ENCODE peak calls at places on chromosomes 13 and 19, in seven cellular contexts. One of them, this sample, is unnamed. For H3K27me3, the result is how much of the 10 kb centered on the place peaks cover.

GRCh38 chr19:35882074-35882832 is 13.9 kb downstream of the APLP1 start:
- DNase-seq in IMR-90: peak
- DNase-seq in adrenal gland: peak
- DNase-seq in left ventricle myocardium inferior: no peak
- DNase-seq in cardiac muscle cell: peak
- DNase-seq in lower lobe of right lung: no peak
- DNase-seq in BE2C: peak
- DNase-seq in this sample: no peak

GRCh38 chr19:42794751-42795150 is 29.3 kb upstream of the PSG8 start:
- DNase-seq in left ventricle myocardium inferior: no peak
- DNase-seq in BE2C: no peak
- DNase-seq in lower lobe of right lung: no peak
- DNase-seq in IMR-90: peak
- DNase-seq in adrenal gland: no peak
- DNase-seq in cardiac muscle cell: no peak
- DNase-seq in this sample: no peak

GRCh38 chr13:44078806-44079378 is 199.2 kb downstream of the LACC1 start:
- DNase-seq in adrenal gland: no peak
- DNase-seq in left ventricle myocardium inferior: no peak
- DNase-seq in IMR-90: no peak
- DNase-seq in BE2C: no peak
- DNase-seq in lower lobe of right lung: no peak
- DNase-seq in cardiac muscle cell: no peak
- DNase-seq in this sample: no peak

GRCh38 chr13:34254366-34254765 is 436.4 kb downstream of the RFC3 start:
- DNase-seq in lower lobe of right lung: no peak
- DNase-seq in BE2C: no peak
- DNase-seq in left ventricle myocardium inferior: no peak
- DNase-seq in adrenal gland: no peak
- DNase-seq in IMR-90: no peak
- DNase-seq in cardiac muscle cell: no peak
- DNase-seq in this sample: no peak

GRCh38 chr13:25292301-25292700 is 5.0 kb upstream of the MTMR6 start:
- DNase-seq in adrenal gland: no peak
- DNase-seq in IMR-90: peak
- DNase-seq in BE2C: no peak
- DNase-seq in left ventricle myocardium inferior: no peak
- DNase-seq in lower lobe of right lung: no peak
- DNase-seq in cardiac muscle cell: peak
- DNase-seq in this sample: no peak

GRCh38 chr19:47228168-47228936 is 2.6 kb downstream of the BBC3 start:
- DNase-seq in IMR-90: peak
- DNase-seq in left ventricle myocardium inferior: peak
- DNase-seq in lower lobe of right lung: peak
- DNase-seq in adrenal gland: peak
- DNase-seq in BE2C: peak
- DNase-seq in cardiac muscle cell: no peak
- DNase-seq in this sample: peak

GRCh38 chr13:29844441-29844840 is 6.0 kb downstream of the UBL3 start:
- DNase-seq in adrenal gland: no peak
- DNase-seq in BE2C: no peak
- DNase-seq in cardiac muscle cell: no peak
- DNase-seq in lower lobe of right lung: no peak
- DNase-seq in IMR-90: peak
- DNase-seq in left ventricle myocardium inferior: no peak
- DNase-seq in this sample: no peak

GRCh38 chr13:26561636-26562537 is 4.4 kb downstream of the WASF3 start:
- DNase-seq in adrenal gland: no peak
- DNase-seq in left ventricle myocardium inferior: no peak
- DNase-seq in cardiac muscle cell: peak
- DNase-seq in IMR-90: peak
- DNase-seq in BE2C: no peak
- DNase-seq in lower lobe of right lung: no peak
- DNase-seq in this sample: no peak

GRCh38 chr19:55516878-55517620 is 19.9 kb downstream of the SBK2 start:
- DNase-seq in IMR-90: peak
- DNase-seq in cardiac muscle cell: peak
- DNase-seq in adrenal gland: peak
- DNase-seq in left ventricle myocardium inferior: peak
- DNase-seq in lower lobe of right lung: peak
- DNase-seq in BE2C: peak
- DNase-seq in this sample: peak

GRCh38 chr19:16405797-16406196 is 66.0 kb downstream of the EPS15L1 start:
- DNase-seq in cardiac muscle cell: no peak
- DNase-seq in left ventricle myocardium inferior: no peak
- DNase-seq in lower lobe of right lung: no peak
- DNase-seq in IMR-90: no peak
- DNase-seq in BE2C: no peak
- DNase-seq in adrenal gland: no peak
- DNase-seq in this sample: no peak

GRCh38 chr19:48218964-48219363 is 36.7 kb downstream of the CARD8 start:
- DNase-seq in lower lobe of right lung: no peak
- DNase-seq in BE2C: no peak
- DNase-seq in adrenal gland: no peak
- DNase-seq in left ventricle myocardium inferior: no peak
- DNase-seq in IMR-90: peak
- DNase-seq in cardiac muscle cell: peak
- DNase-seq in this sample: no peak

GRCh38 chr19:6048348-6048747 is 62.0 kb downstream of the RFX2 start:
- DNase-seq in BE2C: no peak
- DNase-seq in adrenal gland: no peak
- DNase-seq in lower lobe of right lung: no peak
- DNase-seq in cardiac muscle cell: no peak
- DNase-seq in IMR-90: no peak
- DNase-seq in left ventricle myocardium inferior: no peak
- DNase-seq in this sample: no peak

GRCh38 chr19:49655570-49656455 is 9.8 kb downstream of the IRF3 start:
- DNase-seq in BE2C: no peak
- DNase-seq in adrenal gland: no peak
- DNase-seq in cardiac muscle cell: no peak
- DNase-seq in lower lobe of right lung: no peak
- DNase-seq in IMR-90: no peak
- DNase-seq in left ventricle myocardium inferior: no peak
- DNase-seq in this sample: no peak

GRCh38 chr19:12314553-12314952 is 18.9 kb downstream of the ZNF563 start:
- DNase-seq in IMR-90: no peak
- DNase-seq in adrenal gland: no peak
- DNase-seq in lower lobe of right lung: no peak
- DNase-seq in cardiac muscle cell: no peak
- DNase-seq in BE2C: no peak
- DNase-seq in left ventricle myocardium inferior: no peak
- DNase-seq in this sample: no peak

GRCh38 chr19:16419671-16420394 is 51.9 kb downstream of the EPS15L1 start:
- DNase-seq in cardiac muscle cell: no peak
- DNase-seq in lower lobe of right lung: no peak
- DNase-seq in IMR-90: no peak
- DNase-seq in adrenal gland: no peak
- DNase-seq in BE2C: no peak
- DNase-seq in left ventricle myocardium inferior: no peak
- DNase-seq in this sample: no peak

GRCh38 chr19:10295305-10295846 is 5.6 kb downstream of the ICAM5 start:
- DNase-seq in lower lobe of right lung: peak
- DNase-seq in adrenal gland: no peak
- DNase-seq in IMR-90: no peak
- DNase-seq in cardiac muscle cell: peak
- DNase-seq in left ventricle myocardium inferior: no peak
- DNase-seq in BE2C: no peak
- DNase-seq in this sample: peak

GRCh38 chr13:39767791-39768564 is 112.5 kb downstream of the COG6 start:
- DNase-seq in adrenal gland: no peak
- DNase-seq in IMR-90: no peak
- DNase-seq in lower lobe of right lung: no peak
- DNase-seq in cardiac muscle cell: no peak
- DNase-seq in left ventricle myocardium inferior: no peak
- DNase-seq in BE2C: no peak
- DNase-seq in this sample: no peak

GRCh38 chr19:15210323-15210774 is 9.6 kb upstream of the NOTCH3 start:
- DNase-seq in BE2C: no peak
- DNase-seq in adrenal gland: peak
- DNase-seq in cardiac muscle cell: peak
- DNase-seq in left ventricle myocardium inferior: peak
- DNase-seq in lower lobe of right lung: peak
- DNase-seq in IMR-90: peak
- DNase-seq in this sample: no peak

DNA sequence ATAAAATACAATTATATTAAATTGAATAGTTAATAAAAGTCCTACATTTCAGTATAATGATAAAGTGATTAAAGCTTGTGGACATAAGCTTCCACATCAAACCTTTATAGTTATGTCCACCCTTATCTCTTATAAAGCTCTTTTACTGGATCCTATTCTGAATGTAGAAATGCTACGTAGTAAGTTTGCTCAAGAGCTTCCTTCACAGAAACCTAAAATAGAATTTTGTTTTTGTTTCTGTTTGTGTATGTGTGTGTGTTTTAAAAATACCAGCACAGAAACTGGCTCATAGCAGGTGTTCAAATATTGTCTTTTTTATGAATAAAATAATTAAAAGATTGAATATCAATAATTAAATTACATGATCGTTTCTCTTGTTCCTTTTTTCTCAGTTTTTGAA is 21.0 kb upstream of the UFM1 start:
- DNase-seq in BE2C: no peak
- DNase-seq in IMR-90: no peak
- DNase-seq in lower lobe of right lung: no peak
- DNase-seq in left ventricle myocardium inferior: no peak
- DNase-seq in adrenal gland: no peak
- DNase-seq in cardiac muscle cell: no peak
- DNase-seq in this sample: no peak
- H3K27me3 ChIP-seq in BE2C: under half
- H3K27me3 ChIP-seq in IMR-90: under half
- H3K27me3 ChIP-seq in lower lobe of right lung: under half
- H3K27me3 ChIP-seq in left ventricle myocardium inferior: under half
- H3K27me3 ChIP-seq in adrenal gland: under half
- H3K27me3 ChIP-seq in cardiac muscle cell: under half
- H3K27me3 ChIP-seq in this sample: under half

GRCh38 chr13:112052213-112052612 is 14.7 kb upstream of the SOX1 start:
- DNase-seq in BE2C: no peak
- DNase-seq in left ventricle myocardium inferior: no peak
- DNase-seq in lower lobe of right lung: no peak
- DNase-seq in IMR-90: no peak
- DNase-seq in adrenal gland: no peak
- DNase-seq in cardiac muscle cell: no peak
- DNase-seq in this sample: no peak
- H3K27me3 ChIP-seq in BE2C: half or more
- H3K27me3 ChIP-seq in left ventricle myocardium inferior: half or more
- H3K27me3 ChIP-seq in lower lobe of right lung: half or more
- H3K27me3 ChIP-seq in IMR-90: under half
- H3K27me3 ChIP-seq in adrenal gland: half or more
- H3K27me3 ChIP-seq in cardiac muscle cell: half or more
- H3K27me3 ChIP-seq in this sample: under half

GRCh38 chr13:73058741-73059459 is at the start of gene KLF5:
- DNase-seq in BE2C: peak
- DNase-seq in lower lobe of right lung: peak
- DNase-seq in cardiac muscle cell: peak
- DNase-seq in left ventricle myocardium inferior: peak
- DNase-seq in adrenal gland: peak
- DNase-seq in IMR-90: peak
- DNase-seq in this sample: peak

GRCh38 chr13:73059460-73060250 is 850 bp downstream of the KLF5 start:
- DNase-seq in left ventricle myocardium inferior: peak
- DNase-seq in BE2C: peak
- DNase-seq in cardiac muscle cell: no peak
- DNase-seq in adrenal gland: peak
- DNase-seq in IMR-90: peak
- DNase-seq in lower lobe of right lung: peak
- DNase-seq in this sample: peak

GRCh38 chr13:73056054-73056962 is 2.5 kb upstream of the KLF5 start:
- DNase-seq in IMR-90: peak
- DNase-seq in adrenal gland: no peak
- DNase-seq in lower lobe of right lung: no peak
- DNase-seq in left ventricle myocardium inferior: no peak
- DNase-seq in BE2C: no peak
- DNase-seq in cardiac muscle cell: peak
- DNase-seq in this sample: no peak

GRCh38 chr13:73058432-73058740 is 419 bp upstream of the KLF5 start:
- DNase-seq in cardiac muscle cell: no peak
- DNase-seq in IMR-90: no peak
- DNase-seq in BE2C: no peak
- DNase-seq in left ventricle myocardium inferior: no peak
- DNase-seq in lower lobe of right lung: no peak
- DNase-seq in adrenal gland: no peak
- DNase-seq in this sample: no peak

DNA sequence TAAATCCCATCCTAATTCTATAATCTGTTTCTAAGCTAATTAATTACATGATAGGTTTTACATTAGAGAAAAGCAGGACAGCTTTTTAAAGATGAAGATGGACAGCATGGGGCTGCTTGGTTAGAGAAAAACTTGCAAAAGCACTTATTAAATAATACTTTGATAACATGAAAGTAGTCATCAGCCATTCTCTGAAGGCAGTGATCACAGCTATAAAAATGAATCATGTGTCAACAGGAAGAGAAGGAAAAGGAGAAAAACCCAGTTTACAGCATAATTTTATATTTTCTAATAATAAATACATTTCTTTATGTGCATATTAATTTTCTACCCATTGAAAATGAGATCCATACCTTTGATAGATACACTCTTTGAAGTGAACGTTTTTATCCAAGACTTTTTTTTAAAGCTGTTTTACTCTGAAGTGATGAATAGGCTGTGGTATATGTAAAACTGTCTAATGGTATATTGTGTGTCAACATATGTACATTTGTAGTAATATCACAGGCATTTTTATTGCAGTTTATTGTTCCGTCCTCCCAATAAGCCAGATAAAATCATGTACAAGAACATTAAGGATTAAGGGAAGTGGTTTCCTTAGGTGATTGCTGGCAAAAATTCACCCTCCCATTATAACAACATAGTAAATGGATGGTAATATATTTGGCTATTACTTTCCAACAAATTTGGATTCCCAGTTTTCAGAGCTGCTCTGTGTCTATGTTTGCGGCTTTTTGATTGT is 1.4 kb upstream of the KLF5 start:
- DNase-seq in left ventricle myocardium inferior: no peak
- DNase-seq in BE2C: no peak
- DNase-seq in adrenal gland: no peak
- DNase-seq in lower lobe of right lung: no peak
- DNase-seq in IMR-90: no peak
- DNase-seq in cardiac muscle cell: no peak
- DNase-seq in this sample: no peak
- H3K27me3 ChIP-seq in left ventricle myocardium inferior: under half
- H3K27me3 ChIP-seq in BE2C: under half
- H3K27me3 ChIP-seq in adrenal gland: under half
- H3K27me3 ChIP-seq in lower lobe of right lung: under half
- H3K27me3 ChIP-seq in IMR-90: under half
- H3K27me3 ChIP-seq in cardiac muscle cell: half or more
- H3K27me3 ChIP-seq in this sample: under half

DNA sequence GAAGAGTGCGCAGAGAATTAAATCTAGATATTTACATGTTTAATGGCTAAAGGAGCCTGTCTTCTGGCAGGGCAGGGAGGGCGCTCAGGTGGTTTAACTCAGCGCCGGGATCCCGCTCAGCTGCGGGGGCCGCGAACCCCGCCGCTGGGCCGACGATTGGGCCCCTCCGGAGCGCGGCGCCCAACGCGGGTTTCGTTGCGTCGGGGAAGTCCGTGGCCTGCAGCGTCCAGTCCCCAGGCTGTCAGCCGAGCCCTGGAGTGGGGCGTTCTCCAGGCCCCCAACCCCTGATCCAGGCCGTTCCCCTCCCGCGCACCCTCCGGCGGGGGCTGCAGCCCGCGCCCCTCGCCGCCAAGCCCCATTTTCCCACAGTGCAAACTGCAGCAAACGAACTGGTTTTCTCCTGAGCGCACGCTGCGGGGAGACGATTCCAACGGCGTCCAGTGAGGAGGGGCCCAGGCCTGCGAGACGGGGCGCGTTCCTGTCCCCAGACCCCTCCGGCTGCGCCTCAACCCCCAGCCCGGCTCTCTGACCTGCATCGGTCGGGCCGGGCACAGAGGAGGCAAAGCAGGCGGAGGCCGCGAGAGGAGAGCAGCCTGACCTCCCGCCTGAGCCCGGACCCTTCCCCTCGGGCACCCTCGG is 4.5 kb upstream of the ONECUT3 start:
- DNase-seq in adrenal gland: no peak
- DNase-seq in left ventricle myocardium inferior: no peak
- DNase-seq in IMR-90: no peak
- DNase-seq in cardiac muscle cell: no peak
- DNase-seq in BE2C: no peak
- DNase-seq in lower lobe of right lung: no peak
- DNase-seq in this sample: no peak
- H3K27me3 ChIP-seq in adrenal gland: half or more
- H3K27me3 ChIP-seq in left ventricle myocardium inferior: half or more
- H3K27me3 ChIP-seq in IMR-90: half or more
- H3K27me3 ChIP-seq in cardiac muscle cell: half or more
- H3K27me3 ChIP-seq in BE2C: half or more
- H3K27me3 ChIP-seq in lower lobe of right lung: half or more
- H3K27me3 ChIP-seq in this sample: half or more